ENCODE peak calls at places on chromosome 1, in four cellular contexts. X is stomach, R is spleen, F is SK-N-SH. O is an unnamed sample.

GRCh38 chr1:216045400-216045799 is 377.8 kb downstream of the USH2A start:
- DNase-seq in X (no peak), R (no peak), F (no peak), O (no peak)

GRCh38 chr1:93593868-93594602 is 87.6 kb downstream of the BCAR3 start:
- DNase-seq in X (no peak), R (peak; percentile 46), F (no peak), O (peak; percentile 46)

GRCh38 chr1:67629370-67630075 is 55.5 kb upstream of the GADD45A start:
- DNase-seq in X (no peak), R (no peak), F (no peak), O (no peak)

GRCh38 chr1:14907416-14907815 is 246.1 kb upstream of the TMEM51 start:
- DNase-seq in X (no peak), R (no peak), F (no peak), O (no peak)

GRCh38 chr1:107954719-107955415 is 10.1 kb downstream of the VAV3 start:
- DNase-seq in X (no peak), R (no peak), F (no peak), O (no peak)

GRCh38 chr1:236287757-236288619 is 6.2 kb upstream of the ERO1B start:
- DNase-seq in X (no peak), R (no peak), F (peak; percentile 33), O (peak; percentile 87)

GRCh38 chr1:210792703-210793102 is 341.2 kb downstream of the KCNH1 start:
- DNase-seq in X (no peak), R (no peak), F (no peak), O (no peak)

GRCh38 chr1:214558002-214558770 is 6.8 kb upstream of the PTPN14 start:
- DNase-seq in X (no peak), R (no peak), F (no peak), O (no peak)

GRCh38 chr1:207890136-207890738 is 20.7 kb downstream of the CD34 start:
- DNase-seq in X (peak; percentile 66), R (peak; percentile 80), F (no peak), O (peak; percentile 92)

GRCh38 chr1:225911207-225912130 is 12.6 kb downstream of the PYCR2 start:
- DNase-seq in X (peak; percentile 78), R (peak; percentile 92), F (peak; percentile 0), O (peak; percentile 79)

GRCh38 chr1:11505591-11506538 is 26.9 kb downstream of the DISP3 start:
- DNase-seq in X (no peak), R (no peak), F (no peak), O (no peak)

GRCh38 chr1:23567996-23568607 is 8.8 kb upstream of the ID3 start:
- DNase-seq in X (no peak), R (no peak), F (peak; percentile 77), O (peak; percentile 64)

GRCh38 chr1:203985676-203986075 is 87.2 kb upstream of the SOX13 start:
- DNase-seq in X (no peak), R (no peak), F (no peak), O (no peak)

GRCh38 chr1:68116643-68117235 is 66.3 kb upstream of the DIRAS3 start:
- DNase-seq in X (peak; percentile 52), R (no peak), F (peak; percentile 44), O (no peak)

GRCh38 chr1:57406428-57406827 is 17.4 kb downstream of the DAB1 start:
- DNase-seq in X (no peak), R (no peak), F (no peak), O (no peak)

GRCh38 chr1:43995984-43996732 is 4.8 kb downstream of the CCDC24 start:
- DNase-seq in X (no peak), R (peak; percentile 72), F (peak; percentile 89), O (no peak)

GRCh38 chr1:110616587-110616986 is 10.4 kb upstream of the KCNA2 start:
- DNase-seq in X (peak; percentile 29), R (no peak), F (no peak), O (peak; percentile 40)

GRCh38 chr1:235532350-235532749 is 28.1 kb upstream of the B3GALNT2 start:
- DNase-seq in X (no peak), R (no peak), F (no peak), O (no peak)

GRCh38 chr1:41469706-41470105 is 14.8 kb downstream of the EDN2 start:
- DNase-seq in X (no peak), R (no peak), F (no peak), O (no peak)

GRCh38 chr1:207808322-207808705 is 56.5 kb downstream of the CD46 start:
- DNase-seq in X (no peak), R (no peak), F (no peak), O (no peak)

GRCh38 chr1:109040627-109041613 is 982 bp downstream of the WDR47 start:
- DNase-seq in X (peak; percentile 28), R (peak; percentile 90), F (peak; percentile 63), O (no peak)

GRCh38 chr1:78061825-78062523 is 16.2 kb downstream of the GIPC2 start:
- DNase-seq in X (no peak), R (no peak), F (no peak), O (no peak)

GRCh38 chr1:205770618-205771017 is 4.7 kb downstream of the RAB29 start:
- DNase-seq in X (no peak), R (no peak), F (no peak), O (no peak)

GRCh38 chr1:233990486-233990885 is 86.0 kb downstream of the SLC35F3 start:
- DNase-seq in X (no peak), R (no peak), F (no peak), O (no peak)
- TF ChIP-seq POLR2AphosphoS5 in X (no peak), R (no peak), F (no peak), O (no peak)

GRCh38 chr1:99704356-99704816 is 58.5 kb downstream of the PALMD start:
- DNase-seq in X (no peak), R (no peak), F (no peak), O (no peak)
- TF ChIP-seq POLR2AphosphoS5 in X (no peak), R (no peak), F (no peak), O (no peak)

DNA sequence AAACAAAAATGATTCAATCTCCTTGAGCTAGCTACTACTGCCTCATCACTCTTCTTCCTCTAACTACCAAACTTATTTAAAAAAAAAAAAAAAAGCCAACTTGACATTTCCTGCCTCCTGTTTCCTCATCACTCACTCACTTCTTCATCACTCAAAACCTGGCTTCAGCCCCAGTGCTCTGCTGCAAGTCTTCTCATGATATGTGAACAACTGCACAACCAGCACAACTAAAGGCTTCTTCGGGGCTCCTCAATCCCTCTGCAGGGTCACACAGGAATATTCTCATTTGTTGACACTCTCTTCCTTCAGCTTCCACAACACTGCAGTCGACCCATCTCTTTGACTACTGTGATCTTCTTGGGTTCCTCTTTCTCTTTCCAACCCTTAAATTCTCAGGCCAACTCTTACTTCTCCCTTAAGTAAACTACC is 7.6 kb downstream of the MTF1 start:
- DNase-seq in X (no peak), R (no peak), F (no peak), O (no peak)
- TF ChIP-seq POLR2AphosphoS5 in X (no peak), R (no peak), F (no peak), O (no peak)

GRCh38 chr1:8871965-8872399 is 6.5 kb downstream of the ENO1 start:
- DNase-seq in X (no peak), R (no peak), F (no peak), O (no peak)
- TF ChIP-seq POLR2AphosphoS5 in X (no peak), R (no peak), F (no peak), O (no peak)

GRCh38 chr1:60989745-60990718 is 92.3 kb upstream of the NFIA start:
- DNase-seq in X (no peak), R (no peak), F (peak; percentile 50), O (peak; percentile 69)
- TF ChIP-seq POLR2AphosphoS5 in X (no peak), R (no peak), F (peak; percentile 43), O (no peak)